ENCODE peak calls at places on chromosomes 11 and 22, in four cellular contexts. Z, A, F and H are unnamed samples.

GRCh38 chr11:84310261-84310660 is 1024.1 kb upstream of the CCDC90B start:
- DNase-seq in Z (no peak), F (no peak), A (no peak), H (no peak)

GRCh38 chr22:29040385-29041275 is 21.0 kb downstream of the C22orf31 start:
- DNase-seq in Z (peak; percentile 77), F (peak; percentile 65), A (peak; percentile 36), H (peak; percentile 77)

GRCh38 chr11:117876341-117877119 is at the start of gene FXYD6:
- DNase-seq in F (no peak), Z (no peak), A (no peak), H (no peak)

GRCh38 chr22:25402501-25403283 is 161.8 kb upstream of the GRK3 start:
- DNase-seq in Z (peak; percentile 9), F (peak; percentile 95), A (no peak), H (no peak)

GRCh38 chr11:27012254-27012921 is 18.5 kb downstream of the FIBIN start:
- DNase-seq in F (no peak), Z (no peak), A (no peak), H (no peak)

GRCh38 chr11:57901756-57902155 is 121.9 kb upstream of the OR9Q1 start:
- DNase-seq in Z (peak; percentile 48), F (no peak), A (no peak), H (no peak)

GRCh38 chr11:25991476-25991875 is 340.5 kb upstream of the ANO3 start:
- DNase-seq in Z (no peak), F (no peak), A (no peak), H (no peak)

GRCh38 chr22:39253427-39254070 is 8.8 kb upstream of the PDGFB start:
- DNase-seq in F (no peak), A (no peak), Z (peak; percentile 70), H (peak; percentile 86)

GRCh38 chr11:12163181-12163841 is 52.9 kb downstream of the MICAL2 start:
- DNase-seq in Z (no peak), A (no peak), F (peak; percentile 40), H (peak; percentile 21)

GRCh38 chr22:29359469-29359868 is 28.9 kb downstream of the AP1B1 start:
- DNase-seq in F (peak; percentile 50), A (no peak), Z (peak; percentile 16), H (peak; percentile 50)

GRCh38 chr11:116078101-116078561 is 573.9 kb upstream of the CADM1 start:
- DNase-seq in F (peak; percentile 15), A (no peak), Z (peak; percentile 13), H (no peak)

GRCh38 chr11:110130642-110131238 is 37.5 kb downstream of the ZC3H12C start:
- DNase-seq in Z (peak; percentile 32), A (no peak), F (no peak), H (no peak)

GRCh38 chr11:8045839-8046238 is 35.2 kb upstream of the TUB start:
- DNase-seq in Z (no peak), F (no peak), A (no peak), H (no peak)

GRCh38 chr22:47456031-47456430 is 693.6 kb downstream of the TBC1D22A start:
- DNase-seq in A (no peak), Z (no peak), F (no peak), H (no peak)

GRCh38 chr22:37501176-37501609 is 15.0 kb upstream of the MFNG start:
- DNase-seq in A (no peak), Z (no peak), F (no peak), H (no peak)

GRCh38 chr11:83684071-83684470 is 397.9 kb upstream of the CCDC90B start:
- DNase-seq in A (no peak), Z (no peak), F (no peak), H (no peak)

GRCh38 chr11:126452718-126453117 is 97.2 kb downstream of the ST3GAL4 start:
- DNase-seq in F (no peak), A (no peak), Z (no peak), H (no peak)

GRCh38 chr11:11025087-11025486 is 167.2 kb upstream of the ZBED5 start:
- DNase-seq in F (no peak), A (no peak), Z (no peak), H (peak; percentile 26)

GRCh38 chr11:46686886-46687810 is 13.3 kb downstream of the ARHGAP1 start:
- DNase-seq in A (no peak), F (no peak), Z (no peak), H (no peak)

GRCh38 chr22:48907591-48907990 is 920.1 kb downstream of the BRD1 start:
- DNase-seq in A (no peak), F (no peak), Z (no peak), H (no peak)

GRCh38 chr11:7353100-7353499 is 101.4 kb downstream of the SYT9 start:
- DNase-seq in Z (peak; percentile 28), A (peak; percentile 7), F (peak; percentile 26), H (peak; percentile 43)

GRCh38 chr11:844693-845644 is 2.3 kb downstream of the TSPAN4 start:
- DNase-seq in F (peak; percentile 88), A (no peak), Z (peak; percentile 79), H (peak; percentile 83)

GRCh38 chr22:17085277-17086091 is 684 bp downstream of the IL17RA start:
- DNase-seq in A (no peak), F (no peak), Z (peak; percentile 28), H (no peak)

GRCh38 chr11:47477323-47477722 is 28.4 kb upstream of the RAPSN start:
- DNase-seq in F (no peak), Z (no peak), A (no peak), H (no peak)

GRCh38 chr22:24559471-24559870 is 3.7 kb downstream of the SNRPD3 start:
- DNase-seq in Z (peak; percentile 10), A (no peak), F (no peak), H (no peak)

GRCh38 chr11:71385091-71385490 is 63.1 kb downstream of the DHCR7 start:
- DNase-seq in Z (no peak), A (no peak), F (no peak), H (no peak)

GRCh38 chr11:23359297-23359696 is 499.0 kb upstream of the CCDC179 start:
- DNase-seq in Z (no peak), F (peak; percentile 20), A (no peak), H (no peak)

GRCh38 chr11:15123849-15124248 is 9.1 kb downstream of the INSC start:
- DNase-seq in F (no peak), Z (no peak), A (no peak), H (no peak)

GRCh38 chr11:79294845-79295520 is 145.8 kb downstream of the TENM4 start:
- DNase-seq in F (no peak), Z (no peak), A (no peak), H (no peak)

GRCh38 chr22:19645391-19645790 is 68.9 kb upstream of the SEPTIN5 start:
- DNase-seq in F (no peak), Z (no peak), A (no peak), H (no peak)

GRCh38 chr11:46382644-46383403 is 1.4 kb downstream of the MDK start:
- DNase-seq in Z (peak; percentile 73), A (no peak), F (peak; percentile 57), H (peak; percentile 75)

GRCh38 chr22:44217346-44217745 is 36.6 kb downstream of the PARVG start:
- DNase-seq in Z (no peak), F (no peak), A (no peak), H (no peak)

GRCh38 chr22:44220727-44221680 is 40.3 kb downstream of the PARVG start:
- DNase-seq in F (no peak), Z (no peak), A (no peak), H (no peak)

GRCh38 chr22:44219101-44219870 is 38.6 kb downstream of the PARVG start:
- DNase-seq in Z (no peak), F (no peak), A (no peak), H (no peak)

GRCh38 chr22:44215287-44215686 is 34.6 kb downstream of the PARVG start:
- DNase-seq in F (no peak), A (no peak), Z (no peak), H (no peak)

DNA sequence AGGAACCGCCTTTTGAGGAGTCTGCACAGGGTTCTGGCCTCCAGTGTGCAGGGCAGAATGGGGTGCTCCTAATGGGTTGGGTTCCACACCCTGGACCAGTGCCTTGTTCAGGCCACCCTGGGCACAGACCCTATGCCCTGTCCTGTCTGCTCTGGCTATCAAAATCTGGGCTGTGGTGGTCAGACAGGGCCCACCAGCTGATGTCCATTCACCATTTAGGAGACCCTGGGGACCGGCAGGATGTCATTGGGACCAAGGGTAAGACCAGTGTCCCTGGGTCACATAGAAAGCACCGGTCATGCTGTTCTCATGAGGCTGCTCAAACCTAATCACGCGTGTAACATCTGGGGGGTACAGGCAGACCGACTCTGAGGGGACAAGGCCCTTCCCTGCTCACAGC is 37.3 kb downstream of the PARVG start:
- DNase-seq in A (no peak), F (no peak), Z (no peak), H (no peak)
- TF ChIP-seq EP300 in A (no peak), F (no peak), Z (no peak), H (no peak)

DNA sequence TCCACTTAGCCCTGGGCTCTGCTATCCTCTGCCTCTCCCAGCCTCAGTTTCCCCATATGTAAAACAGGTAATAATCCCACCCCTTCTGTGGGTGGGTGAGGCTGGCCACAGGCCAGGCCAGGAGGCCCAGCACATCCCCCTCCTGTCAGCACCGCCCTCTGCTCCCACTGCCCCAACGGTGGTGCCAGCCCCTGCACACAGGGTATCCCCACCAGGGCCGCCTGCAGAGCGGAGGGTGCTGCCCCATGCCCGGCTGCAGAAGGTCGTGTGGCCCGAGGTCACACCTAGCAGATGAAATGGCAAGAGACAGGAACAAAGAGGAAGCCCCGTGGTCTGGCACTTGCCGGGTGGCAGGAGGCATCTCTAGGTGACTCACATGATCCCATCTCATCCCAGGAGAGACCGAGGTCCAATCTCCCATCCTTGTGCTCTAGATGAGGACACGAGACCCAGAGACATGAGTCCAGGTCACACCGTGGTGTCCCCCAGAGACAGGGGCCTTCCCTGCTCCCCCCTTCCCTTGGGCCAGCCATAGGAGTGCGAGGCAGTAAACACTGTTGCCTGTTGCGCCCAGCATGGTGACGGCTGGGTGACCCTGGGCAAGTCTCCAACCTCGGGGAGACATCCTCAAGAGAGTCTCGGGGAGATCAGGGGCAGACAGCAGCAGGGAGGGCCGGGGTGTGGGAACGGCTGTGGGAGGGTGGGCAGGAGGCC is 27.2 kb upstream of the PPARA start:
- DNase-seq in A (no peak), F (no peak), Z (no peak), H (no peak)
- TF ChIP-seq BHLHE40 in A (no peak), F (no peak), Z (no peak), H (no peak)

DNA sequence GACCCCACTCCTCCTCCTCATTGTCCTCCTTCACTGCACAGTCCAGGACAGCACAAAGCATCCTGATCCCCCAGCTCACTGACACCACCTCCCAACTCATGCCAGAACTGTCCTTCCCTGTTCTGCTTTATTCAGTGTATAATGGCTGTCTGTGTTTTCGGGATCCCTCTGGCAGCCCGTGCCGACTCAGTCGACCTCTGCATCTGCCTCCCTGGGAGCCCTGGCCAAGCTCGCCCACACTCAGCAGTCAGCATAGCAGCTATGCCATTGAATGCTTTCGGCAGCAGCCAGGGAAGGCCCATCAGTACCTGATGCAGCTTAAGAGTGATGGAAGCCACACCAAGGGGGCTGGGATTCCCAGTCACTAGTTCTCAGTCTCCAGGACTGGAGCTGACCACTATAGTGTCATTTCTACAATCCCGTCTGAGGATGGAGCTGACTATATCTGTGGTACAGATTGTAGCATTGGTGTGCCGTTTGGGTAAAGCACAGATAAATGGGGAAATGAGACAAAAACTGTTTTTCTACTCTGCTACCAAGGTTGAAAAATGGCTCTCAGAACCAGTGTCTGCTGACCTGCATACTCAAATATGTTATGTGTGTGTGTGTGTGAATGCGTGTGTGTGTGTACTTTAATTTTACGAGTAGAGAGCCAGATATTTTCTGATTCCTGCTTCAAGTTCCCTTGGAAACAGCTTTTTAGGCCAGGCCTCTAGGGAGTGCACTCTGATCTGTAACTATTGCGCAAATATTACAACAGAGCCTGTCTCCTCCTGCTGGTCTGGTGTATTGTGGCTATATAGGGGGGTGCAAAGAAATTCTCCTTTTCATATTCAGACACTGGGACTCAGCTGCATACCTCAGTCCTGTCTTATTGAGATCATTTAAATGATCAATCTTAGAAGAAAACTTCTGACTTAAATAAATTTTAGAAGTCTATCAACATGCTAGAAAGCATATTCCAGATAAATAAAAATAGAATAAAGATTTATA is 78.8 kb upstream of the TOP3B start:
- DNase-seq in Z (peak; percentile 47), A (no peak), F (peak; percentile 83), H (peak; percentile 56)
- TF ChIP-seq CEBPB in Z (no peak), A (no peak), F (peak; percentile 95), H (no peak)

GRCh38 chr11:2400069-2400760 is at the start of gene TSSC4:
- DNase-seq in A (peak; percentile 99), Z (peak; percentile 99), F (peak; percentile 99), H (peak; percentile 99)
- TF ChIP-seq EP300 in A (peak; percentile 39), Z (peak; percentile 91), F (no peak), H (no peak)